ENCODE peak calls at places on chromosomes 13 and 19, in six cellular contexts. X is omental fat pad, G is anterior cingulate cortex, R is GM06990, B is mucosa of descending colon, J is NCI-H345. A is an unnamed sample.

GRCh38 chr19:47756953-47757608 is 11.7 kb downstream of the NOP53 start:
- DNase-seq in X (no peak), G (no peak), R (no peak), B (peak), J (no peak), A (no peak)

GRCh38 chr13:30690282-30691188 is 44.8 kb upstream of the ALOX5AP start:
- DNase-seq in X (no peak), G (peak), R (peak), B (peak), J (no peak), A (no peak)

GRCh38 chr13:43284162-43284561 is 260.8 kb downstream of the DNAJC15 start:
- DNase-seq in X (no peak), G (no peak), R (no peak), B (no peak), J (no peak), A (no peak)

GRCh38 chr13:20044086-20044485 is 85.6 kb downstream of the ZMYM2 start:
- DNase-seq in X (no peak), G (no peak), R (no peak), B (no peak), J (no peak), A (no peak)

GRCh38 chr13:47829684-47830083 is 171.4 kb downstream of the SUCLA2 start:
- DNase-seq in X (no peak), G (no peak), R (no peak), B (no peak), J (no peak), A (no peak)

GRCh38 chr13:99339736-99340392 is 32.7 kb upstream of the GPR183 start:
- DNase-seq in X (no peak), G (no peak), R (no peak), B (no peak), J (no peak), A (no peak)

GRCh38 chr19:49423985-49424303 is 703 bp upstream of the PTH2 start:
- DNase-seq in X (no peak), G (no peak), R (no peak), B (no peak), J (no peak), A (no peak)

GRCh38 chr19:14048439-14049153 is 13.3 kb downstream of the PALM3 start:
- DNase-seq in X (peak), G (no peak), R (no peak), B (peak), J (no peak), A (no peak)

GRCh38 chr13:75489502-75490263 is 7.7 kb upstream of the TBC1D4 start:
- DNase-seq in X (no peak), G (no peak), R (peak), B (peak), J (peak), A (no peak)

GRCh38 chr19:41000310-41000737 is 9.2 kb downstream of the CYP2B6 start:
- DNase-seq in X (no peak), G (no peak), R (no peak), B (peak), J (peak), A (no peak)

GRCh38 chr19:21569497-21569870 is 64.1 kb downstream of the ZNF429 start:
- DNase-seq in X (no peak), G (peak), R (no peak), B (peak), J (no peak), A (no peak)

GRCh38 chr19:40443930-40444180 is 280 bp downstream of the SERTAD3 start:
- DNase-seq in X (no peak), G (no peak), R (no peak), B (no peak), J (no peak), A (peak)

GRCh38 chr19:18160792-18161690 is 8.1 kb downstream of the PIK3R2 start:
- DNase-seq in X (peak), G (peak), R (peak), B (peak), J (no peak), A (peak)

GRCh38 chr13:28636677-28637317 is 22.1 kb upstream of the POMP start:
- DNase-seq in X (no peak), G (peak), R (peak), B (peak), J (peak), A (peak)

GRCh38 chr19:53254451-53255341 is at the start of gene ZNF677:
- DNase-seq in X (peak), G (peak), R (peak), B (peak), J (peak), A (peak)

GRCh38 chr13:31945202-31945978 is 86.2 kb upstream of the FRY start:
- DNase-seq in X (peak), G (peak), R (no peak), B (peak), J (peak), A (peak)

A was measured in cerebellum.